ENCODE peak calls at places on chromosomes 16 and 17, in four cellular contexts. One of them, this sample, is unnamed.

GRCh38 chr16:74275031-74275636 is 21.5 kb upstream of the PSMD7 start:
- DNase-seq in epithelial cell of esophagus: peak
- DNase-seq in BJ: no peak
- DNase-seq in right lobe of liver: no peak
- DNase-seq in this sample: no peak

GRCh38 chr17:49880291-49881053 is 32.6 kb upstream of the TAC4 start:
- DNase-seq in epithelial cell of esophagus: peak
- DNase-seq in BJ: no peak
- DNase-seq in right lobe of liver: peak
- DNase-seq in this sample: no peak

GRCh38 chr16:89484088-89484501 is 6.3 kb downstream of the ANKRD11 start:
- DNase-seq in epithelial cell of esophagus: no peak
- DNase-seq in BJ: no peak
- DNase-seq in right lobe of liver: no peak
- DNase-seq in this sample: no peak

GRCh38 chr17:69581061-69581955 is 166.8 kb downstream of the MAP2K6 start:
- DNase-seq in epithelial cell of esophagus: no peak
- DNase-seq in BJ: no peak
- DNase-seq in right lobe of liver: peak
- DNase-seq in this sample: no peak

GRCh38 chr16:25108054-25108453 is 3.5 kb upstream of the LCMT1 start:
- DNase-seq in epithelial cell of esophagus: no peak
- DNase-seq in BJ: no peak
- DNase-seq in right lobe of liver: no peak
- DNase-seq in this sample: no peak

GRCh38 chr17:75073618-75074047 is 14.1 kb upstream of the SLC16A5 start:
- DNase-seq in epithelial cell of esophagus: no peak
- DNase-seq in BJ: no peak
- DNase-seq in right lobe of liver: no peak
- DNase-seq in this sample: no peak

GRCh38 chr16:8396463-8396862 is 193.8 kb downstream of the TMEM114 start:
- DNase-seq in epithelial cell of esophagus: no peak
- DNase-seq in BJ: no peak
- DNase-seq in right lobe of liver: no peak
- DNase-seq in this sample: no peak

GRCh38 chr17:61072648-61073047 is 327.0 kb upstream of the TBX2 start:
- DNase-seq in epithelial cell of esophagus: no peak
- DNase-seq in BJ: no peak
- DNase-seq in right lobe of liver: no peak
- DNase-seq in this sample: no peak

GRCh38 chr17:57515662-57516211 is 229.4 kb downstream of the CCDC182 start:
- DNase-seq in epithelial cell of esophagus: no peak
- DNase-seq in BJ: no peak
- DNase-seq in right lobe of liver: no peak
- DNase-seq in this sample: no peak

GRCh38 chr17:73952498-73953205 is 250.8 kb upstream of the RPL38 start:
- DNase-seq in epithelial cell of esophagus: no peak
- DNase-seq in BJ: no peak
- DNase-seq in right lobe of liver: peak
- DNase-seq in this sample: peak

GRCh38 chr16:24721830-24722238 is 7.6 kb upstream of the TNRC6A start:
- DNase-seq in epithelial cell of esophagus: peak
- DNase-seq in BJ: no peak
- DNase-seq in right lobe of liver: no peak
- DNase-seq in this sample: no peak

GRCh38 chr17:78960945-78961344 is 18.8 kb downstream of the LGALS3BP start:
- DNase-seq in epithelial cell of esophagus: no peak
- DNase-seq in BJ: no peak
- DNase-seq in right lobe of liver: no peak
- DNase-seq in this sample: no peak

GRCh38 chr17:7782237-7782636 is 51.8 kb upstream of the KDM6B start:
- DNase-seq in epithelial cell of esophagus: peak
- DNase-seq in BJ: peak
- DNase-seq in right lobe of liver: no peak
- DNase-seq in this sample: no peak

GRCh38 chr17:27376637-27377547 is 79.4 kb upstream of the KSR1 start:
- DNase-seq in epithelial cell of esophagus: peak
- DNase-seq in BJ: no peak
- DNase-seq in right lobe of liver: no peak
- DNase-seq in this sample: no peak

GRCh38 chr16:17556276-17557052 is 85.7 kb upstream of the XYLT1 start:
- DNase-seq in epithelial cell of esophagus: peak
- DNase-seq in BJ: no peak
- DNase-seq in right lobe of liver: no peak
- DNase-seq in this sample: no peak

GRCh38 chr17:2438823-2439222 is 38.0 kb upstream of the MNT start:
- DNase-seq in epithelial cell of esophagus: no peak
- DNase-seq in BJ: no peak
- DNase-seq in right lobe of liver: no peak
- DNase-seq in this sample: no peak

GRCh38 chr17:1143573-1143972 is 36.2 kb downstream of the ABR start:
- DNase-seq in epithelial cell of esophagus: no peak
- DNase-seq in BJ: no peak
- DNase-seq in right lobe of liver: no peak
- DNase-seq in this sample: no peak

GRCh38 chr17:52606098-52606497 is 447.6 kb upstream of the CA10 start:
- DNase-seq in epithelial cell of esophagus: peak
- DNase-seq in BJ: no peak
- DNase-seq in right lobe of liver: no peak
- DNase-seq in this sample: no peak

GRCh38 chr16:17930280-17930679 is 406.3 kb downstream of the NPIPA8 start:
- DNase-seq in epithelial cell of esophagus: no peak
- DNase-seq in BJ: no peak
- DNase-seq in right lobe of liver: no peak
- DNase-seq in this sample: no peak

GRCh38 chr17:68390888-68391545 is 66.3 kb downstream of the WIPI1 start:
- DNase-seq in epithelial cell of esophagus: peak
- DNase-seq in BJ: no peak
- DNase-seq in right lobe of liver: no peak
- DNase-seq in this sample: no peak

GRCh38 chr17:19753661-19754463 is 5.8 kb upstream of the ALDH3A1 start:
- DNase-seq in epithelial cell of esophagus: peak
- DNase-seq in BJ: no peak
- DNase-seq in right lobe of liver: peak
- DNase-seq in this sample: peak

GRCh38 chr16:57623251-57624043 is 5.0 kb upstream of the ADGRG1 start:
- DNase-seq in epithelial cell of esophagus: peak
- DNase-seq in BJ: no peak
- DNase-seq in right lobe of liver: no peak
- DNase-seq in this sample: peak

GRCh38 chr16:21994856-21995465 is 6.0 kb downstream of the PDZD9 start:
- DNase-seq in epithelial cell of esophagus: no peak
- DNase-seq in BJ: no peak
- DNase-seq in right lobe of liver: no peak
- DNase-seq in this sample: no peak

GRCh38 chr16:2047330-2048115 is at the start of the genes NTHL1 and TSC2:
- DNase-seq in epithelial cell of esophagus: peak
- DNase-seq in BJ: peak
- DNase-seq in right lobe of liver: peak
- DNase-seq in this sample: peak
- TF ChIP-seq CTCF in epithelial cell of esophagus: peak
- TF ChIP-seq CTCF in BJ: peak
- TF ChIP-seq CTCF in right lobe of liver: peak
- TF ChIP-seq CTCF in this sample: peak

GRCh38 chr17:37361543-37361942 is 14.2 kb upstream of the C17orf78 start:
- DNase-seq in epithelial cell of esophagus: peak
- DNase-seq in BJ: no peak
- DNase-seq in right lobe of liver: no peak
- DNase-seq in this sample: no peak
- TF ChIP-seq CTCF in epithelial cell of esophagus: no peak
- TF ChIP-seq CTCF in BJ: no peak
- TF ChIP-seq CTCF in right lobe of liver: no peak
- TF ChIP-seq CTCF in this sample: no peak

GRCh38 chr16:85989376-85989775 is 90.4 kb downstream of the IRF8 start:
- DNase-seq in epithelial cell of esophagus: no peak
- DNase-seq in BJ: no peak
- DNase-seq in right lobe of liver: no peak
- DNase-seq in this sample: no peak

GRCh38 chr16:85988723-85989313 is 89.9 kb downstream of the IRF8 start:
- DNase-seq in epithelial cell of esophagus: no peak
- DNase-seq in BJ: no peak
- DNase-seq in right lobe of liver: no peak
- DNase-seq in this sample: no peak

GRCh38 chr16:85988306-85988705 is 89.3 kb downstream of the IRF8 start:
- DNase-seq in epithelial cell of esophagus: no peak
- DNase-seq in BJ: no peak
- DNase-seq in right lobe of liver: no peak
- DNase-seq in this sample: no peak

GRCh38 chr16:85986931-85987749 is 88.2 kb downstream of the IRF8 start:
- DNase-seq in epithelial cell of esophagus: no peak
- DNase-seq in BJ: no peak
- DNase-seq in right lobe of liver: peak
- DNase-seq in this sample: no peak

GRCh38 chr16:85987750-85988078 is 88.8 kb downstream of the IRF8 start:
- DNase-seq in epithelial cell of esophagus: no peak
- DNase-seq in BJ: no peak
- DNase-seq in right lobe of liver: no peak
- DNase-seq in this sample: no peak
- TF ChIP-seq CTCF in epithelial cell of esophagus: no peak
- TF ChIP-seq CTCF in BJ: no peak
- TF ChIP-seq CTCF in right lobe of liver: peak
- TF ChIP-seq CTCF in this sample: no peak

DNA sequence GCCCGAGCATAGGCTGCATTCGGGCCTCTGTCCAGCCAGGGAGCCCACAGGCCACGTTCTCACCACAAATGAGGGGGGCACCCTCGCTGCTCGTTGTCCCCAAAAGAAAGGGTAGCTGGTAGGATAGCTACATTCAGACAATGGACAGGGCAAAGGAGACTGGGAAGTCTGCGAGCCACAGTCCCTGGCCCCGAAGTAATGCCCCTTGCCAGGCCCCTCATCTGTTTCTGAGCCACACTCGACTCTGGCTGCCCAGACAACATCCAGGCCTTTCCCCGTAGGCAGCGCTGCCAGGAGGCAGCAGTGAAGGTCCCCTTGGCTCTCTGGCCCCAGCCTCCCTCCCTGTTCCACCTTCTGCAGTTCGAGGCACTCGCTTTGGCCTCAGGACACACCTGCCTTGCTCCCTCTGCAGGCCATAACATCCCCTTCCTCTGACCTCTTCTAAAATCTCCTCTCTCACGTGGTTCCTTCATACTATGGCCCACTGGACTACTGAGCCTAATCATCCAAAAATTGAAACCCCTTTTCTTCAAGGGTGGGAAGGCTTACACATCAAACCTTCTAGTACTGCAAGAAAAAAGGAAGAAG is 12.2 kb downstream of the AIPL1 start:
- DNase-seq in epithelial cell of esophagus: no peak
- DNase-seq in BJ: no peak
- DNase-seq in right lobe of liver: no peak
- DNase-seq in this sample: no peak
- TF ChIP-seq CTCF in epithelial cell of esophagus: no peak
- TF ChIP-seq CTCF in BJ: no peak
- TF ChIP-seq CTCF in right lobe of liver: no peak
- TF ChIP-seq CTCF in this sample: no peak

GRCh38 chr16:49800441-49800840 is 55.5 kb downstream of the ZNF423 start:
- DNase-seq in epithelial cell of esophagus: no peak
- DNase-seq in BJ: no peak
- DNase-seq in right lobe of liver: no peak
- DNase-seq in this sample: no peak

GRCh38 chr16:49795513-49795912 is 60.4 kb downstream of the ZNF423 start:
- DNase-seq in epithelial cell of esophagus: no peak
- DNase-seq in BJ: no peak
- DNase-seq in right lobe of liver: no peak
- DNase-seq in this sample: no peak

GRCh38 chr16:49800876-49801275 is 55.0 kb downstream of the ZNF423 start:
- DNase-seq in epithelial cell of esophagus: no peak
- DNase-seq in BJ: no peak
- DNase-seq in right lobe of liver: no peak
- DNase-seq in this sample: no peak

GRCh38 chr16:49799172-49799571 is 56.7 kb downstream of the ZNF423 start:
- DNase-seq in epithelial cell of esophagus: no peak
- DNase-seq in BJ: no peak
- DNase-seq in right lobe of liver: no peak
- DNase-seq in this sample: no peak

GRCh38 chr16:49801290-49801689 is 54.6 kb downstream of the ZNF423 start:
- DNase-seq in epithelial cell of esophagus: no peak
- DNase-seq in BJ: no peak
- DNase-seq in right lobe of liver: no peak
- DNase-seq in this sample: no peak
- TF ChIP-seq CTCF in epithelial cell of esophagus: no peak
- TF ChIP-seq CTCF in BJ: no peak
- TF ChIP-seq CTCF in right lobe of liver: no peak
- TF ChIP-seq CTCF in this sample: peak

GRCh38 chr17:72122002-72122310 is 1.1 kb downstream of the SOX9 start:
- DNase-seq in epithelial cell of esophagus: no peak
- DNase-seq in BJ: no peak
- DNase-seq in right lobe of liver: no peak
- DNase-seq in this sample: no peak
- TF ChIP-seq CTCF in epithelial cell of esophagus: no peak
- TF ChIP-seq CTCF in BJ: no peak
- TF ChIP-seq CTCF in right lobe of liver: no peak
- TF ChIP-seq CTCF in this sample: no peak

GRCh38 chr17:44205962-44206824 is 6.5 kb upstream of the ATXN7L3 start:
- DNase-seq in epithelial cell of esophagus: no peak
- DNase-seq in BJ: no peak
- DNase-seq in right lobe of liver: no peak
- DNase-seq in this sample: no peak

GRCh38 chr17:44203731-44204452 is 4.2 kb upstream of the ATXN7L3 start:
- DNase-seq in epithelial cell of esophagus: peak
- DNase-seq in BJ: no peak
- DNase-seq in right lobe of liver: no peak
- DNase-seq in this sample: no peak

GRCh38 chr17:44207319-44207718 is 7.6 kb upstream of the ATXN7L3 start:
- DNase-seq in epithelial cell of esophagus: no peak
- DNase-seq in BJ: no peak
- DNase-seq in right lobe of liver: no peak
- DNase-seq in this sample: no peak

GRCh38 chr17:44204453-44204882 is 4.8 kb upstream of the ATXN7L3 start:
- DNase-seq in epithelial cell of esophagus: peak
- DNase-seq in BJ: no peak
- DNase-seq in right lobe of liver: no peak
- DNase-seq in this sample: no peak

DNA sequence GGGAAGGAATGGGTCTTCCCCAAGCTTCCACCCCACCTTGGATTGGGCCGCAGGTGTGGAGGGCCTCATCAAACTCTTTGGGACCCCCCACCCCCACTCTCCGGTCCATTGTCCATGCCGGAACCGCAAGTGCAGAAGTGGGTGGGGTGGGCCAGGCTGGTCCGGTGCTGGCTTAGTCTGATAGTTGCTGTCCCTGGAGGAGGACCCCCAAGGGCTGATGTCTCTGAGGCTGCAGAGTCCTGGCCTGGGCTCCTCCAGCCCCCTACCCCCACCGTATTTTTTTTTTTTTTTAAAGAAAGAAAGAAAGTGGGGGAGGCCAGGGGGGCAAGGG is 7.1 kb upstream of the ATXN7L3 start:
- DNase-seq in epithelial cell of esophagus: no peak
- DNase-seq in BJ: no peak
- DNase-seq in right lobe of liver: no peak
- DNase-seq in this sample: no peak
- TF ChIP-seq CTCF in epithelial cell of esophagus: no peak
- TF ChIP-seq CTCF in BJ: peak
- TF ChIP-seq CTCF in right lobe of liver: no peak
- TF ChIP-seq CTCF in this sample: peak